ENCODE peak calls at places on chromosome 13, in five cellular contexts. I is GM23338, B is PC-3, T is GM23248, N is HCT116. Y is an unnamed sample.

GRCh38 chr13:79898202-79898826 is 417.4 kb downstream of the NDFIP2 start:
- DNase-seq in B (no peak), T (no peak), N (no peak), I (no peak), Y (no peak)

GRCh38 chr13:49627831-49628652 is at the start of gene ARL11:
- DNase-seq in N (no peak), B (no peak), T (no peak), I (peak), Y (peak)

GRCh38 chr13:112177459-112177858 is 110.5 kb downstream of the SOX1 start:
- DNase-seq in N (no peak), I (no peak), T (no peak), B (no peak), Y (no peak)

GRCh38 chr13:44719857-44720671 is 143.9 kb upstream of the TSC22D1 start:
- DNase-seq in T (peak), N (no peak), B (peak), I (no peak), Y (no peak)

GRCh38 chr13:74730556-74731331 is 596.5 kb upstream of the KLF12 start:
- DNase-seq in N (no peak), B (no peak), T (no peak), I (no peak), Y (no peak)

GRCh38 chr13:66154354-66154753 is 1075.8 kb downstream of the PCDH9 start:
- DNase-seq in B (no peak), I (no peak), T (no peak), N (no peak), Y (no peak)

GRCh38 chr13:34258646-34259386 is 440.9 kb downstream of the RFC3 start:
- DNase-seq in T (peak), I (no peak), B (no peak), N (no peak), Y (no peak)

GRCh38 chr13:80939581-80939980 is 598.7 kb upstream of the SPRY2 start:
- DNase-seq in B (no peak), I (peak), T (no peak), N (no peak), Y (no peak)

GRCh38 chr13:76969488-76970365 is 21.4 kb downstream of the ACOD1 start:
- DNase-seq in N (no peak), I (no peak), T (peak), B (peak), Y (peak)

GRCh38 chr13:54301085-54301484 is 1272.5 kb downstream of the OLFM4 start:
- DNase-seq in B (no peak), N (no peak), T (no peak), I (peak), Y (peak)

GRCh38 chr13:100668408-100668807 is 6.2 kb downstream of the TMTC4 start:
- DNase-seq in I (no peak), N (no peak), B (peak), T (peak), Y (no peak)

GRCh38 chr13:112824429-112824828 is 134.6 kb downstream of the ATP11A start:
- DNase-seq in N (no peak), T (no peak), I (no peak), B (no peak), Y (no peak)

GRCh38 chr13:21022056-21022693 is 39.2 kb downstream of the LATS2 start:
- DNase-seq in T (no peak), N (no peak), I (no peak), B (no peak), Y (no peak)

GRCh38 chr13:105090244-105090643 is 1445.2 kb downstream of the EFNB2 start:
- DNase-seq in N (no peak), I (no peak), T (no peak), B (no peak), Y (no peak)

GRCh38 chr13:42883142-42883541 is 101.8 kb downstream of the FAM216B start:
- DNase-seq in N (no peak), B (no peak), T (peak), I (no peak), Y (no peak)

GRCh38 chr13:105573134-105573533 is 962.3 kb downstream of the EFNB2 start:
- DNase-seq in I (no peak), N (no peak), B (peak), T (no peak), Y (no peak)

GRCh38 chr13:40813662-40814454 is 24.4 kb downstream of the SLC25A15 start:
- DNase-seq in B (peak), I (peak), T (peak), N (no peak), Y (peak)

GRCh38 chr13:26743971-26744370 is 16.6 kb downstream of the GPR12 start:
- DNase-seq in I (peak), T (no peak), N (no peak), B (no peak), Y (peak)

GRCh38 chr13:103812966-103813365 is 746.7 kb upstream of the SLC10A2 start:
- DNase-seq in N (no peak), B (no peak), I (no peak), T (no peak), Y (no peak)

GRCh38 chr13:32164622-32165268 is 133.2 kb downstream of the FRY start:
- DNase-seq in N (peak), I (peak), B (peak), T (peak), Y (peak)

GRCh38 chr13:111460548-111461444 is 140.4 kb downstream of the TEX29 start:
- DNase-seq in T (peak), N (peak), B (peak), I (peak), Y (peak)

GRCh38 chr13:99352351-99353271 is 45.4 kb upstream of the GPR183 start:
- DNase-seq in T (no peak), I (no peak), B (no peak), N (no peak), Y (no peak)

GRCh38 chr13:99434258-99434788 is 66.9 kb upstream of the TM9SF2 start:
- DNase-seq in T (no peak), N (no peak), I (peak), B (no peak), Y (no peak)

GRCh38 chr13:75993823-75994222 is 357.7 kb downstream of the LMO7 start:
- DNase-seq in I (no peak), T (no peak), N (no peak), B (peak), Y (no peak)

GRCh38 chr13:110411316-110412105 is 104.4 kb downstream of the COL4A2 start:
- DNase-seq in N (no peak), I (no peak), T (no peak), B (no peak), Y (no peak)

GRCh38 chr13:110408286-110408685 is 101.2 kb downstream of the COL4A2 start:
- DNase-seq in I (no peak), B (no peak), T (no peak), N (no peak), Y (no peak)

GRCh38 chr13:110410906-110411305 is 103.8 kb downstream of the COL4A2 start:
- DNase-seq in B (no peak), N (no peak), I (no peak), T (no peak), Y (no peak)

GRCh38 chr13:110410000-110410399 is 102.9 kb downstream of the COL4A2 start:
- DNase-seq in I (no peak), B (no peak), T (no peak), N (no peak), Y (no peak)

DNA sequence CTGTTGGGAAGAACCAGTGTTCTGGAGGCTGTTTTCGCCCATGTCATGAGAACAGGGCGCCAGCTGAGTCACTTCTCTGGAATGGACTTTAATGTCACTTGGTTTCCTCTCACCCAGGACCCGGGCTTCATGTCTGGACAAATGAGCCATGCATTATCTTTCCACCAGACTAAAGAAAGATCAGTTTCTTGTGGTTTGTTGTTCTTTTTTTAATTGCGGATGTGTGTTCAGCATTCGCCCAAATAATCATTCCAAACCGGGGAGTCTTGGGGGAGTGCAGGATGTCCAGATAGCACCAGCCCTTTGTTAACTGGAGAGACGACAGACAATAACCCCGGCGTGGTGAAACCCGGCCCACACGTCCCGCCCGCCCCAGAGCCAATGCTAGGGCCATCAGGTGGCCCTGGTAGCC is 102.5 kb downstream of the COL4A2 start:
- DNase-seq in N (no peak), I (no peak), B (peak), T (no peak), Y (no peak)
- H3K4me2 ChIP-seq in N (no peak), I (no peak), B (no peak), T (no peak), Y (no peak)

DNA sequence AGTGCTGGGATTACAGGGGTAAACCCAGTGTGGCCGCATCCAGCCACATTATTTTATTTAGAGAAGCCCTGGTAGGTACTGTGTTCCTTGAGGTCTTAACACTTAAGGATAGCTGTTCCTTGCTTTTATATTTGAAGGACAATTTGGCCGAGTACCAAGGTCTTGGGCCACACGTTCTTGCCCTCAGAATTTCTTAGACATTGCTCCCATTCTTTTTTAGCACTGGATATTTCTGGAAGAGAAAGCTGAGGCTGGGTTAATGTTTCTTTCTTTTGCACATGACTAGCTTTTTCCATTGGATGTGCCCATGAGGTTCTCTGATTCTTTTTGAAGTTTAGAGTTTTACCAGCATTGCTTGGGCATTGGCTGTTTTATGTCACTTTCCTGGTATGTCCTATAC is 5.5 kb upstream of the RNF113B start:
- DNase-seq in I (no peak), N (no peak), T (peak), B (no peak), Y (no peak)
- TF ChIP-seq EZH2phosphoT487 in I (no peak), N (no peak), T (no peak), B (no peak), Y (no peak)

GRCh38 chr13:96165840-96166239 is 75.9 kb downstream of the HS6ST3 start:
- DNase-seq in T (no peak), N (no peak), B (no peak), I (no peak), Y (no peak)
- H3K4me2 ChIP-seq in T (no peak), N (no peak), B (no peak), I (no peak), Y (no peak)

DNA sequence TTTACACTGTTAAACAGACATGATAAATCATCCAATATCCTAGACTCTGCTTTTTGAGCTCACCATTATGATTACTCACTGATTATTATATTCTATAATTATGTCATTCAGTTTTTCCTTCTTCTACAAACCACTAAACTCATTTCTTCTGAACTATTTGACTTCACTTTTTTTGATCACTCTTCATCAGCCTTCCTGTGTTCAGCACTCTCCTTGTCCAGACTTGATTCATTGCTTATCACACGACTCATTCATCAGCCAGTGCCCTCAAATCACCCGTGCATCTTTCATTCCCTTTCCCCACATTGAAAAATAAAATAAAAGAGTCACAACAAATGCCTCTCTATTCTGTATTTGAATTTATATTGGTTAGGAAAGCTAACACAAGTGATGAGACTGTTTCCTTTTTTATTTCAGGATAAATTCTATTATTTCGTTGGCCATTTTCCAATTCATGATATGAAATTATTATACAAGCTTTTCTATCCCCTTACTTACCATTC is 1482.1 kb upstream of the MIR17HG start:
- DNase-seq in B (no peak), I (no peak), N (no peak), T (no peak), Y (no peak)
- TF ChIP-seq EZH2phosphoT487 in B (no peak), I (no peak), N (no peak), T (no peak), Y (no peak)

GRCh38 chr13:35354882-35355281 is 121.6 kb downstream of the MAB21L1 start:
- DNase-seq in N (no peak), I (no peak), T (no peak), B (no peak), Y (no peak)
- H3K4me2 ChIP-seq in N (no peak), I (no peak), T (no peak), B (no peak), Y (no peak)

DNA sequence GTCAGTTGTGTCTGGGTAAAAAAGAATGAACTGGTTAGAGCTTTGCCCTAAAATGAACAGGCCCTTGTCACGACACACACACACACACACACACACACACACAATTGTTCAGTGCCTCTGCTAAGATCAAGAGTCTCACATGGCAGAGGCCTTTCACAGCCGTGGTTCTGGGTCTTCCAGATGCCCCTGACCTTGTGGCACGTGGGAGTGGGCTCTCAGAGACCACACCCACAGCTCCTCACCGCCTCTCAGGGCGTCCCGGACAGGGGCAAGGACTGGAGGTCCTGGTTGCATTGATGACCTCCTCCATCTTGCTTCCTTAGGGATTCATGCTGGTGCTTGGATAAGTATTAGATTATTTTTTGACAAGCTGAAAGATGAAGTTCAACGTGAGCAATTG is 101.0 kb downstream of the HSPH1 start:
- DNase-seq in B (no peak), N (no peak), I (no peak), T (no peak), Y (no peak)
- TF ChIP-seq EZH2phosphoT487 in B (no peak), N (no peak), I (no peak), T (no peak), Y (no peak)

GRCh38 chr13:47555235-47555634 is 445.8 kb downstream of the SUCLA2 start:
- DNase-seq in B (peak), I (no peak), T (no peak), N (no peak), Y (no peak)
- H3K4me2 ChIP-seq in B (peak), I (no peak), T (no peak), N (no peak), Y (no peak)

GRCh38 chr13:35881360-35881759 is 249.8 kb downstream of the DCLK1 start:
- DNase-seq in B (no peak), T (peak), N (no peak), I (no peak), Y (no peak)
- TF ChIP-seq EZH2phosphoT487 in B (no peak), T (no peak), N (no peak), I (no peak), Y (no peak)

DNA sequence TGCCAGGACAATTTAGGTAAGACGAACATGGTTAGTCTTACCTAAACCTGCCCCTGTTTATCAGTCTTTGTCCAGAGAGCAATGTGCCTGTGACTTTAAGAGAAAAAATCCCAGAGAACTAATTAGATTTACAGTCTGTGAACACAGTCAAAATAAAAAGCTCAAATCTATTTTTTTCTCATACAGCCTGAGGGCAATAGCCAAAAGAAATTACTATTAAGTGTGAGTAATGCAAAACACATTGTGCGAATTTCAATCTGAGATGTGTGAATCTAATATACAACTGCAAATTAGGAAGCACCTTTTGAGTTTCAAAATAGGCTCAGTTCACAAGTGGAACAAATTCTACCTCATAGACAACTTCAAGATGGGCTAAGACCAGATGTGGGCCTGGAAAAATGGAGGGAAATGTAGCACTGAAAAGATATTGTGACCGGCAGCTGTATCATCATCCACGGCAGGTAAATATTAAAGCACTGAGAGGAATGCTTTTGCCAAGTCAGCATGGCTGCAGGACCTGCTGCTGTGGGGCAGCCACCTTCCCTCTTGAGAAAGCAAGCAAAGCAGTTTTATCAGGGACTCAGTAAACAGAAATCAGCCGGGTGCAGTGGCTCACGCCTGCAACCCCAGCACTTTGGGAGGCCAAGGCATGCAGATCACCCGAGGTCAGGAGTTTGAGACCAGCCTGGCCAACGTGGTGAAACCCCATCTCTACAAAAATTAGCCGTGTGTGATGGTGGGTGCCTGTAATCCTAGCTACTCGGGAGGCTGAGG is 114.8 kb downstream of the KATNAL1 start:
- DNase-seq in T (peak), B (no peak), N (no peak), I (no peak), Y (no peak)
- H3K4me2 ChIP-seq in T (no peak), B (no peak), N (no peak), I (no peak), Y (no peak)

DNA sequence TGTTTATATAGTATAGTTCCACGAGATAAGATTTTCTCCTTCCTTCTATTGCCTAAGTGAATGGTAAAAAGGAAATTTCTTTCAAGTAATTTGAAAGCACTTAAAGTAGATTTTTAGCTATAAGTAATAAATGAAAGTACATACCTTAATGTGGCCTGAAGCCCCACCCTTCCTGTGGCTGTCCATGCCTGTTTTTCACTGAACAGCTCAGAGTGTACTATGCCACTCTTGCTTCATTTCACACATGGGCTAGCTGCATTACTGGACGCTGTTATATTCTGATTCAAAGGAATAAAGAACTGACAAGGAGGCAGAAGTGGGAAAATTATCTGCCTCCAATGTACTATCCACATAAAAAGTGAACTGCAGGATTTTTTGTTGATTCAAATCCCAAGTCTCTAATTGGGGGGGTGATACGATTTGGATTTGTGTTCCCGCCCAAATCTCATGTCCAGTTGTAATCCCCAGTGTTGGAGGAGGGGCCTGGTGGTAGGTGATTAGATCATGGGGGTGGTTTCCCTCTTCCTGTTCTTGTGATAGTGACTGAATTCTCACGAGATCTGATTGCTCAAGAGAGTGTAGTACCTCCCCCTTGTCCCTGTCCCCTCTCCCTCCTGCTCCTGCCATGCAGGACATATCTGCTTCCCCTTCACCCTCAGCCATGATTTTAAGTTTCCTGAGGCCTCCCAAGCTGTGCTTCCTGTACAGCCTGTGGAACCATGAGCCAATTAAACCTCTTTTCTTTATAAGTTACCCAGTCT is 154.8 kb upstream of the SGCG start:
- DNase-seq in N (no peak), I (no peak), B (no peak), T (no peak), Y (no peak)
- TF ChIP-seq EZH2phosphoT487 in N (no peak), I (no peak), B (no peak), T (no peak), Y (no peak)